ENCODE peak calls at places on chromosomes 2 and 18, in four cellular contexts. K is mammary epithelial cell, L is natural killer cell, A is body of pancreas. R is an unnamed sample.

GRCh38 chr2:105338020-105338385 is 663 bp downstream of the C2orf49 start:
- DNase-seq in K (no peak), L (no peak), A (no peak), R (no peak)

GRCh38 chr2:19349911-19350677 is 8.3 kb downstream of the OSR1 start:
- DNase-seq in K (no peak), L (peak), A (peak), R (no peak)

GRCh38 chr2:161426416-161426787 is 10.3 kb downstream of the TBR1 start:
- DNase-seq in K (no peak), L (no peak), A (no peak), R (no peak)

GRCh38 chr2:102367331-102367971 is 11.9 kb downstream of the IL18R1 start:
- DNase-seq in K (no peak), L (no peak), A (no peak), R (no peak)

GRCh38 chr2:65300134-65300771 is 72.6 kb downstream of the ACTR2 start:
- DNase-seq in K (no peak), L (no peak), A (peak), R (no peak)

GRCh38 chr18:63178526-63178880 is 141.1 kb downstream of the BCL2 start:
- DNase-seq in K (no peak), L (no peak), A (peak), R (no peak)

GRCh38 chr2:30691948-30692828 is 115.1 kb downstream of the CAPN13 start:
- DNase-seq in K (no peak), L (no peak), A (no peak), R (peak)

GRCh38 chr2:61670591-61671503 is 132.7 kb upstream of the XPO1 start:
- DNase-seq in K (no peak), L (no peak), A (peak), R (no peak)

GRCh38 chr2:237674731-237675276 is 47.4 kb downstream of the LRRFIP1 start:
- DNase-seq in K (peak), L (peak), A (peak), R (no peak)

GRCh38 chr2:128026422-128027277 is 1.2 kb downstream of the SAP130 start:
- DNase-seq in K (no peak), L (no peak), A (no peak), R (no peak)

GRCh38 chr2:151302879-151303278 is 13.4 kb upstream of the NMI start:
- DNase-seq in K (peak), L (no peak), A (no peak), R (no peak)

GRCh38 chr2:20222769-20223344 is 2.1 kb downstream of the SDC1 start:
- DNase-seq in K (peak), L (no peak), A (no peak), R (no peak)

GRCh38 chr2:1582891-1583341 is 161.4 kb downstream of the PXDN start:
- DNase-seq in K (no peak), L (no peak), A (no peak), R (no peak)

GRCh38 chr2:69978157-69978904 is 16.9 kb upstream of the ASPRV1 start:
- DNase-seq in K (no peak), L (no peak), A (no peak), R (no peak)

GRCh38 chr18:48940854-48941531 is 9.8 kb downstream of the SMAD7 start:
- DNase-seq in K (no peak), L (peak), A (no peak), R (no peak)

GRCh38 chr2:227363756-227364155 is 15.3 kb downstream of the TM4SF20 start:
- DNase-seq in K (no peak), L (no peak), A (no peak), R (no peak)

GRCh38 chr2:168120730-168121129 is 126.7 kb downstream of the STK39 start:
- DNase-seq in K (no peak), L (no peak), A (no peak), R (no peak)

GRCh38 chr2:180231015-180231414 is 223.9 kb upstream of the CWC22 start:
- DNase-seq in K (no peak), L (no peak), A (no peak), R (no peak)

GRCh38 chr18:6781846-6782245 is 52.3 kb downstream of the ARHGAP28 start:
- DNase-seq in K (peak), L (no peak), A (no peak), R (no peak)

GRCh38 chr2:194725169-194725568 is 931.9 kb upstream of the SLC39A10 start:
- DNase-seq in K (peak), L (no peak), A (no peak), R (no peak)

GRCh38 chr2:195150819-195151218 is 506.2 kb upstream of the SLC39A10 start:
- DNase-seq in K (no peak), L (no peak), A (no peak), R (no peak)

GRCh38 chr18:7778181-7778580 is 211.1 kb downstream of the PTPRM start:
- DNase-seq in K (no peak), L (no peak), A (no peak), R (no peak)

GRCh38 chr18:49682301-49683190 is 120.7 kb downstream of the LIPG start:
- DNase-seq in K (no peak), L (no peak), A (no peak), R (no peak)

GRCh38 chr18:34909637-34910364 is 131.4 kb upstream of the MAPRE2 start:
- DNase-seq in K (no peak), L (no peak), A (no peak), R (no peak)

GRCh38 chr2:8642332-8643078 is 39.4 kb upstream of the ID2 start:
- DNase-seq in K (no peak), L (no peak), A (no peak), R (no peak)

GRCh38 chr18:64333584-64333983 is 184.7 kb upstream of the LINC00305 start:
- DNase-seq in K (no peak), L (no peak), A (no peak), R (no peak)

DNA sequence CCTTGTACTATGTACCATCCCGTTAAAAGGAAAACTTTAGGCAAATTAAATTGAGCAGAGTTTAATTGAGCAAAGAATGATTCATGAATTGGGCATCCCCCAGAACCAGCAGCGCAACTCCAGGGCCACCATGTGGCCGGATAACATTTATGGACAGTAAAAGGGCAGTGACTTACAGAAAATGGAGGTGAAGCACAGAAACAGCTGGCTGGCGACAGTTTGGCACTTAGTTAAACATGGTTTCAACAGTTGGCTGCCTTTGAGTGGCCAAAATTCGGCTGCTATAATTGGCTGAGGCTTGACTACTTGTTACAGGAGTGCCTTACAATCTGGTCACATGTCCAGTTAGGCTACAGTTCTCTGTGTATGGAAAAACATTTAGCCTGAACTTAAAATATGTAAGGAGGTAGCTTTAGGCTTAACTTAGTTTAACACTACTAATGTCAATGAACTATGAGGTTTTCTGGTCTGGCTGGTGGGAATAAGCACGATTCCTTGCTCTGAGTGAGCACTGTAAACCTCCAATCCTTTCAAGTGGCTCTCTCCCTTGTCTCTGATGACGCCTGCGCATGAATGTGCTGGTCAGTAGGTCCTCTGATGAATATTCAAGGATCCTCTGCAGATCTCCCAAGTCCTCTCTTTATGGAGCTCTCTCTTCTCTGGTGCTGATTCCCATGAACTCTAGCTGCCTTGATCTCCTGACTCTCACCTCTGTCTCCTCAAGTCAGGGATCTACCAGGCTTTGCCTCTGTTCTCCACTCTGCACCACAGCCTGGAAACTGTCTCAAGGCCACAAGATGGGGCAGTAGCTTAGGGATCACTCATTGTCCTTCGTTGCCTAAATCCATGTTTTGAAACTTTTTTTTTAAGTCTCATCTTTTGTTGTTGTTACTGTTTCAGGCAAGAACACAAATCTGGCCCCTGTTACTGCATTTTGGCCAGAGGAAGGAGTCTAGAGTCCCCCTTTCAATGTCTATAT is 24.4 kb upstream of the RAB31 start:
- DNase-seq in K (peak), L (no peak), A (peak), R (no peak)
- TF ChIP-seq CTCF in K (peak), L (no peak), A (no peak), R (no peak)

DNA sequence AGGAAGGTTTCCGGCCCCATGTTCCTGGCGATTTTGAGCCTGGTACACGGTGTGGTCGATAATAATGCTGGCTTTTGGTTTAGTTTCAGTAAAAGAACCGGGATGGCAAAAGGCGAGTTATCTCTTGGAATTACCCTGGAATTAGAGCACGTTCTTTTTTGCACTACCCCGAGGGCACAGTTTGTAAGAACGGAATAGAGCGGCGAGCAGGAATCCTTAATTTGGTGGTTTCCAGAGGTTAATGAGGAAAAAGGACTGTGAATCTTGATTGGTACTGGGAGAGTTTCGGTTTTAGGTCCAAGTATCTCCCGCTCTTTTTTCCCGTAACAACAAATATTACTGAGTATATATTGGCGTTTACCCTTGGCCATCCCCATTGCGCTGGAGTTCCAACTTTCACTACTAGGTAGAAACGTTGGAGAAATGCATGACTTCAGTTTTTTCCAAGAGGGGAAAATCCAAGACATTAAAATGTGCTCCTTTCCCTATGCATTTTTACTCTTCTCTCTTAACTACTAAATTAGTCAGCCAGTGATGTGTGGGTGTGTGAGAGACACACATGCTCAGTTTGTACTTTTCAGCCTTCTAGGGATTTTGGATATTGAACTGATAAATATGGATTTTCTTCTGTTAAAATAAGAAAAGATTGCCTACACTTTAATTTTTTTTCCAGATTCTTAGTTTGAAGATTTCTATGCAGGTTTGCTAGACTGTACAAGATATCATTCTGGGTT is 160.8 kb downstream of the AGPS start:
- DNase-seq in K (peak), L (no peak), A (no peak), R (no peak)
- TF ChIP-seq CTCF in K (no peak), L (no peak), A (no peak), R (no peak)

DNA sequence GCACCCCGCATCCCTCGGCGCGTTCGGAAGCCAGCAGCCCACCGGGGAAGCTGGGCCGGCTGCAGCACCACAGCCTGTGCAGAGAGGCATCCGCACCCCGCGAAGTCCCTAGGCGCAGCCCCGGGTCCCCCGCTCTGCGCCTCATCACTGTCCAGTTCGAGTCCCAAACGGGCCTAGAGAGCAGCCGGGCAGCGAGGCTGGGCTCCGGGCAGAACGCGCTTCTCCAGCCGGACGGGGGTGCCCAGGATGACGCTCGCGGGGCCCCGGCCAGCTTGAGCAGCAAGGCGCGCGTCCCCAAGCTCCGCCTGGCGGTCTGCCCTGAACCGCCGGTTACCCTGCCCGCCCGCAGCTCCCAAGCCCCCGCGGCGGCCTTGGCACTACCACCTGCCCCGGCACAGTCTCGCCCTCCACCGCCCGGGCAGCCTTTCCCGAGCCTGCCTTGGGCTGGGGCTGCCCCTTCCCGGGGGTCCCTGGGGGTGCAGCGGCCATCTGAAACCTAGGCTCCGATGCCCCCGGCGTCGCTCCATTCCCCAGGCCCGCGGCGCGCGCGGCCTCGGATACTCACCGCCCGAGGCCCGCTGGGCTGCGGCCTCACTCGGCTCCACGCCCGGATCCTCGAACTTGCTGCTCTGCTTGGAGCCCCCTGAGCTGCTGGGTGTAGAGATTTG is 600 bp downstream of the SLC16A14 start:
- DNase-seq in K (peak), L (peak), A (peak), R (peak)
- TF ChIP-seq CTCF in K (no peak), L (no peak), A (no peak), R (peak)

DNA sequence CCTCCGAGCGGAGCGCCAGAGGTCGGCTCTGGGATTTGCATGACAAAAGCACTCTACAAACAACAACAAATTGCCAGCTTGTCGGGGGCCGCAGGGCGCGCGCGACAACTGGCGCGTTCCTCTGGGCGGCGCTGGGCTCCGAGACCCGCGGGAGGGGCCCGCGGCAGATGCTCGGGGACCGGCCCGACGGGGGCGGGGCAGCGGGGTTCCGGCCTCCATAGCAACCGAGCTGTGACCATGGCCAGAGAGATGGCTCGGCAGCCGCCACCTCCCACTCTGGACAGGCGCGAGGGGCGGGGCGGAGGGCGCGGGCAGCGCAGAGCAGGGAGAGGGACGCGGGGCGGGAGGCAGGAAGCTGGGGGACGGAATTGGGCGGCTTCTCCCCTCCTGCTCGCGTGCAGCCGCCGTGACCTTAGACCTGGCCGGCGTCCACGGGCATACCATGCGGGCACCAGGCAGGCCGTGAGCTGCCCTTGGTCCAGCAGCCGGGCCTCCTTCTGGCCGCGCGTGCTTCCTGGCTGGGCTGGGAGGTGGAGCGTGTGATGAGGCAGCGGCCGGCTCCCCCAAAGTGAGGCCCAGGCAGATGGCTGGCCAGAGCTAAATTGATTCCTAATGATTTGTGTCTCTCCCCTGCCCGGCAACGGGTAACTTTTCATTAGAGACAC is 171.5 kb downstream of the CELF4 start:
- DNase-seq in K (no peak), L (no peak), A (peak), R (peak)
- TF ChIP-seq CTCF in K (no peak), L (no peak), A (no peak), R (peak)

DNA sequence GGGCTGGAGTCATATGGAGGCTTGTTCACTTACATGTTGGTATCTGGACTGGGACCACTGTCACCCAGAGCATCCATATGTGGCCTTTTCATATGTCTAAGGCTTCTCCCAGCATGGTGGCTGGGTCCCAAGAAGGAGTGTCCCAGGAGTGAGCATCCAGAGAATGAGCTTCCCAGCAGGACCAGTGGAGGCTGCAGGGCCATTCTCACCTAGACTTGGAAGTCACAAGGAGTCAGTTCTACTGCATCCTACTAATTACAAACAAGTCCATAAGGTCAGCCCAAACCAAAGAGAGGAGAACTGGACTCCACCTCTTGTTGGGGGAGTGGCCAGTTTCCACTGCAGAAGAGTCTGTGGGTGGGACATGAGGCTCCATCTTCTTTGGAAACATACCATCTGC is 5.1 kb upstream of the TEX51 start:
- DNase-seq in K (no peak), L (no peak), A (no peak), R (no peak)
- TF ChIP-seq CTCF in K (no peak), L (no peak), A (no peak), R (no peak)

GRCh38 chr2:166106431-166107015 is 21.3 kb downstream of the SCN1A start:
- DNase-seq in K (no peak), L (no peak), A (no peak), R (no peak)
- TF ChIP-seq CTCF in K (no peak), L (no peak), A (no peak), R (peak)

DNA sequence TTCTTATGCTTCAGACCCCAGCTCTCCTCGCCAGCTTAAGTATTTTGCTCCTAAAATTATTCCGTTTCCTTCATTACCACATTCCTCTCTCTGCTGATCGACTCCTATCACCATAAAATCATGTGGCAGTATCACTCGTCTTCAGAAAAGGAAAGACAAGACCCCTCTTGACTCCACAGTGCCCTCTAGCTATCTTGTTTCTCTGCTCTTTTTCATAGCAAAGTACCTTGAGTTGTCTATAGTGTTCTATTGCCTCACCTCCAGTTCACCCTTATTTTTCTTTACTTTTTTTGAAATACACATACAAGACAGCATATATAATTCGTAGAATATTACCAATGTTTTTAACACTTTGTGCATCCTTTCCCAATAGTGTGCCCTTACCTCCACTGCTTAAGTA is 273.2 kb upstream of the SIX3 start:
- DNase-seq in K (no peak), L (no peak), A (no peak), R (no peak)
- TF ChIP-seq CTCF in K (no peak), L (no peak), A (no peak), R (peak)

GRCh38 chr2:109582928-109583895 is 30.6 kb downstream of the SEPTIN10 start:
- DNase-seq in K (peak), L (no peak), A (no peak), R (no peak)
- TF ChIP-seq CTCF in K (no peak), L (no peak), A (no peak), R (peak)